ENCODE peak calls at places on chromosomes 4 and X, in nine cellular contexts. One of them, this sample, is unnamed.

GRCh38 chr4:140672366-140672765 is 83.8 kb downstream of the TBC1D9 start:
- ATAC-seq in pancreas: no peak
- ATAC-seq in T-cell: no peak
- ATAC-seq in CD8-positive, alpha-beta T cell: no peak
- ATAC-seq in HCT116: no peak
- ATAC-seq in SK-N-SH treated with all-trans-retinoic acid at 6 μM for 48 hours: no peak
- ATAC-seq in effector memory CD8-positive, alpha-beta T cell: no peak
- ATAC-seq in activated CD8-positive, alpha-beta T cell treated with anti-CD3 and anti-CD28 coated beads for 36 hours: no peak
- ATAC-seq in natural killer cell: no peak
- ATAC-seq in this sample: no peak

GRCh38 chrX:100194073-100194775 is 215.8 kb downstream of the PCDH19 start:
- ATAC-seq in pancreas: peak; percentile 80
- ATAC-seq in T-cell: no peak
- ATAC-seq in CD8-positive, alpha-beta T cell: no peak
- ATAC-seq in HCT116: no peak
- ATAC-seq in SK-N-SH treated with all-trans-retinoic acid at 6 μM for 48 hours: no peak
- ATAC-seq in effector memory CD8-positive, alpha-beta T cell: no peak
- ATAC-seq in activated CD8-positive, alpha-beta T cell treated with anti-CD3 and anti-CD28 coated beads for 36 hours: no peak
- ATAC-seq in natural killer cell: no peak
- ATAC-seq in this sample: no peak

GRCh38 chrX:68995780-68996551 is 167.1 kb downstream of the EFNB1 start:
- ATAC-seq in pancreas: peak; percentile 63
- ATAC-seq in T-cell: no peak
- ATAC-seq in CD8-positive, alpha-beta T cell: no peak
- ATAC-seq in HCT116: no peak
- ATAC-seq in SK-N-SH treated with all-trans-retinoic acid at 6 μM for 48 hours: no peak
- ATAC-seq in effector memory CD8-positive, alpha-beta T cell: no peak
- ATAC-seq in activated CD8-positive, alpha-beta T cell treated with anti-CD3 and anti-CD28 coated beads for 36 hours: no peak
- ATAC-seq in natural killer cell: no peak
- ATAC-seq in this sample: no peak

GRCh38 chr4:112082954-112083586 is 62.2 kb upstream of the FAM241A start:
- ATAC-seq in pancreas: no peak
- ATAC-seq in T-cell: no peak
- ATAC-seq in CD8-positive, alpha-beta T cell: no peak
- ATAC-seq in HCT116: peak; percentile 86
- ATAC-seq in SK-N-SH treated with all-trans-retinoic acid at 6 μM for 48 hours: peak; percentile 93
- ATAC-seq in effector memory CD8-positive, alpha-beta T cell: no peak
- ATAC-seq in activated CD8-positive, alpha-beta T cell treated with anti-CD3 and anti-CD28 coated beads for 36 hours: no peak
- ATAC-seq in natural killer cell: no peak
- ATAC-seq in this sample: peak; percentile 69

GRCh38 chr4:151256134-151256533 is 20.8 kb upstream of the PRSS48 start:
- ATAC-seq in pancreas: peak; percentile 40
- ATAC-seq in T-cell: no peak
- ATAC-seq in CD8-positive, alpha-beta T cell: no peak
- ATAC-seq in HCT116: no peak
- ATAC-seq in SK-N-SH treated with all-trans-retinoic acid at 6 μM for 48 hours: no peak
- ATAC-seq in effector memory CD8-positive, alpha-beta T cell: no peak
- ATAC-seq in activated CD8-positive, alpha-beta T cell treated with anti-CD3 and anti-CD28 coated beads for 36 hours: no peak
- ATAC-seq in natural killer cell: no peak
- ATAC-seq in this sample: no peak

GRCh38 chr4:174324725-174325124 is 41.0 kb downstream of the CEP44 start:
- ATAC-seq in pancreas: no peak
- ATAC-seq in T-cell: no peak
- ATAC-seq in CD8-positive, alpha-beta T cell: no peak
- ATAC-seq in HCT116: no peak
- ATAC-seq in SK-N-SH treated with all-trans-retinoic acid at 6 μM for 48 hours: no peak
- ATAC-seq in effector memory CD8-positive, alpha-beta T cell: no peak
- ATAC-seq in activated CD8-positive, alpha-beta T cell treated with anti-CD3 and anti-CD28 coated beads for 36 hours: no peak
- ATAC-seq in natural killer cell: no peak
- ATAC-seq in this sample: no peak

GRCh38 chr4:24209891-24210290 is 320.0 kb upstream of the PPARGC1A start:
- ATAC-seq in pancreas: no peak
- ATAC-seq in T-cell: no peak
- ATAC-seq in CD8-positive, alpha-beta T cell: no peak
- ATAC-seq in HCT116: no peak
- ATAC-seq in SK-N-SH treated with all-trans-retinoic acid at 6 μM for 48 hours: no peak
- ATAC-seq in effector memory CD8-positive, alpha-beta T cell: no peak
- ATAC-seq in activated CD8-positive, alpha-beta T cell treated with anti-CD3 and anti-CD28 coated beads for 36 hours: no peak
- ATAC-seq in natural killer cell: no peak
- ATAC-seq in this sample: no peak

GRCh38 chr4:189304755-189305154 is 635.9 kb upstream of the FRG1 start:
- ATAC-seq in pancreas: no peak
- ATAC-seq in T-cell: no peak
- ATAC-seq in CD8-positive, alpha-beta T cell: no peak
- ATAC-seq in HCT116: no peak
- ATAC-seq in SK-N-SH treated with all-trans-retinoic acid at 6 μM for 48 hours: no peak
- ATAC-seq in effector memory CD8-positive, alpha-beta T cell: no peak
- ATAC-seq in activated CD8-positive, alpha-beta T cell treated with anti-CD3 and anti-CD28 coated beads for 36 hours: no peak
- ATAC-seq in natural killer cell: no peak
- ATAC-seq in this sample: peak; percentile 41

GRCh38 chr4:177451108-177451500 is 8.9 kb upstream of the AGA start:
- ATAC-seq in pancreas: no peak
- ATAC-seq in T-cell: no peak
- ATAC-seq in CD8-positive, alpha-beta T cell: no peak
- ATAC-seq in HCT116: peak; percentile 20
- ATAC-seq in SK-N-SH treated with all-trans-retinoic acid at 6 μM for 48 hours: no peak
- ATAC-seq in effector memory CD8-positive, alpha-beta T cell: no peak
- ATAC-seq in activated CD8-positive, alpha-beta T cell treated with anti-CD3 and anti-CD28 coated beads for 36 hours: no peak
- ATAC-seq in natural killer cell: no peak
- ATAC-seq in this sample: no peak

GRCh38 chr4:80252953-80253352 is 13.5 kb upstream of the FGF5 start:
- ATAC-seq in pancreas: no peak
- ATAC-seq in T-cell: no peak
- ATAC-seq in CD8-positive, alpha-beta T cell: no peak
- ATAC-seq in HCT116: no peak
- ATAC-seq in SK-N-SH treated with all-trans-retinoic acid at 6 μM for 48 hours: no peak
- ATAC-seq in effector memory CD8-positive, alpha-beta T cell: no peak
- ATAC-seq in activated CD8-positive, alpha-beta T cell treated with anti-CD3 and anti-CD28 coated beads for 36 hours: no peak
- ATAC-seq in natural killer cell: no peak
- ATAC-seq in this sample: no peak

GRCh38 chr4:18077808-18078207 is 56.3 kb upstream of the LCORL start:
- ATAC-seq in pancreas: no peak
- ATAC-seq in T-cell: no peak
- ATAC-seq in CD8-positive, alpha-beta T cell: no peak
- ATAC-seq in HCT116: no peak
- ATAC-seq in SK-N-SH treated with all-trans-retinoic acid at 6 μM for 48 hours: no peak
- ATAC-seq in effector memory CD8-positive, alpha-beta T cell: no peak
- ATAC-seq in activated CD8-positive, alpha-beta T cell treated with anti-CD3 and anti-CD28 coated beads for 36 hours: no peak
- ATAC-seq in natural killer cell: no peak
- ATAC-seq in this sample: no peak

GRCh38 chrX:47637546-47638195 is 7.9 kb upstream of the CFP start:
- ATAC-seq in pancreas: peak; percentile 32
- ATAC-seq in T-cell: peak; percentile 95
- ATAC-seq in CD8-positive, alpha-beta T cell: peak; percentile 56
- ATAC-seq in HCT116: peak; percentile 73
- ATAC-seq in SK-N-SH treated with all-trans-retinoic acid at 6 μM for 48 hours: peak; percentile 78
- ATAC-seq in effector memory CD8-positive, alpha-beta T cell: no peak
- ATAC-seq in activated CD8-positive, alpha-beta T cell treated with anti-CD3 and anti-CD28 coated beads for 36 hours: peak; percentile 72
- ATAC-seq in natural killer cell: no peak
- ATAC-seq in this sample: peak; percentile 23

GRCh38 chrX:65697915-65698796 is 30.7 kb downstream of the MSN start:
- ATAC-seq in pancreas: peak; percentile 41
- ATAC-seq in T-cell: peak; percentile 85
- ATAC-seq in CD8-positive, alpha-beta T cell: peak; percentile 77
- ATAC-seq in HCT116: no peak
- ATAC-seq in SK-N-SH treated with all-trans-retinoic acid at 6 μM for 48 hours: peak; percentile 52
- ATAC-seq in effector memory CD8-positive, alpha-beta T cell: peak; percentile 75
- ATAC-seq in activated CD8-positive, alpha-beta T cell treated with anti-CD3 and anti-CD28 coated beads for 36 hours: peak; percentile 78
- ATAC-seq in natural killer cell: peak; percentile 68
- ATAC-seq in this sample: peak; percentile 65

GRCh38 chr4:119894650-119895208 is 171.9 kb downstream of the MAD2L1 start:
- ATAC-seq in pancreas: peak; percentile 21
- ATAC-seq in T-cell: no peak
- ATAC-seq in CD8-positive, alpha-beta T cell: no peak
- ATAC-seq in HCT116: no peak
- ATAC-seq in SK-N-SH treated with all-trans-retinoic acid at 6 μM for 48 hours: no peak
- ATAC-seq in effector memory CD8-positive, alpha-beta T cell: no peak
- ATAC-seq in activated CD8-positive, alpha-beta T cell treated with anti-CD3 and anti-CD28 coated beads for 36 hours: no peak
- ATAC-seq in natural killer cell: no peak
- ATAC-seq in this sample: no peak

GRCh38 chr4:7375427-7375826 is 59.3 kb downstream of the PSAPL1 start:
- ATAC-seq in pancreas: no peak
- ATAC-seq in T-cell: no peak
- ATAC-seq in CD8-positive, alpha-beta T cell: no peak
- ATAC-seq in HCT116: no peak
- ATAC-seq in SK-N-SH treated with all-trans-retinoic acid at 6 μM for 48 hours: no peak
- ATAC-seq in effector memory CD8-positive, alpha-beta T cell: no peak
- ATAC-seq in activated CD8-positive, alpha-beta T cell treated with anti-CD3 and anti-CD28 coated beads for 36 hours: no peak
- ATAC-seq in natural killer cell: no peak
- ATAC-seq in this sample: no peak

GRCh38 chr4:99965674-99966350 is 15.7 kb upstream of the H2AZ1 start:
- ATAC-seq in pancreas: no peak
- ATAC-seq in T-cell: peak; percentile 93
- ATAC-seq in CD8-positive, alpha-beta T cell: peak; percentile 85
- ATAC-seq in HCT116: no peak
- ATAC-seq in SK-N-SH treated with all-trans-retinoic acid at 6 μM for 48 hours: peak; percentile 58
- ATAC-seq in effector memory CD8-positive, alpha-beta T cell: peak; percentile 91
- ATAC-seq in activated CD8-positive, alpha-beta T cell treated with anti-CD3 and anti-CD28 coated beads for 36 hours: peak; percentile 20
- ATAC-seq in natural killer cell: peak; percentile 38
- ATAC-seq in this sample: no peak

GRCh38 chr4:47493238-47494123 is 8.4 kb downstream of the ATP10D start:
- ATAC-seq in pancreas: no peak
- ATAC-seq in T-cell: no peak
- ATAC-seq in CD8-positive, alpha-beta T cell: no peak
- ATAC-seq in HCT116: no peak
- ATAC-seq in SK-N-SH treated with all-trans-retinoic acid at 6 μM for 48 hours: no peak
- ATAC-seq in effector memory CD8-positive, alpha-beta T cell: no peak
- ATAC-seq in activated CD8-positive, alpha-beta T cell treated with anti-CD3 and anti-CD28 coated beads for 36 hours: no peak
- ATAC-seq in natural killer cell: no peak
- ATAC-seq in this sample: no peak

GRCh38 chrX:118631586-118631985 is 95.8 kb upstream of the IL13RA1 start:
- ATAC-seq in pancreas: no peak
- ATAC-seq in T-cell: no peak
- ATAC-seq in CD8-positive, alpha-beta T cell: no peak
- ATAC-seq in HCT116: no peak
- ATAC-seq in SK-N-SH treated with all-trans-retinoic acid at 6 μM for 48 hours: no peak
- ATAC-seq in effector memory CD8-positive, alpha-beta T cell: no peak
- ATAC-seq in activated CD8-positive, alpha-beta T cell treated with anti-CD3 and anti-CD28 coated beads for 36 hours: no peak
- ATAC-seq in natural killer cell: no peak
- ATAC-seq in this sample: no peak

GRCh38 chr4:128220286-128221235 is 67.1 kb downstream of the PGRMC2 start:
- ATAC-seq in pancreas: peak; percentile 64
- ATAC-seq in T-cell: no peak
- ATAC-seq in CD8-positive, alpha-beta T cell: no peak
- ATAC-seq in HCT116: peak; percentile 89
- ATAC-seq in SK-N-SH treated with all-trans-retinoic acid at 6 μM for 48 hours: peak; percentile 86
- ATAC-seq in effector memory CD8-positive, alpha-beta T cell: no peak
- ATAC-seq in activated CD8-positive, alpha-beta T cell treated with anti-CD3 and anti-CD28 coated beads for 36 hours: peak; percentile 56
- ATAC-seq in natural killer cell: peak; percentile 39
- ATAC-seq in this sample: no peak

GRCh38 chrX:12967711-12968465 is 7.0 kb upstream of the TMSB4X start:
- ATAC-seq in pancreas: no peak
- ATAC-seq in T-cell: no peak
- ATAC-seq in CD8-positive, alpha-beta T cell: peak; percentile 50
- ATAC-seq in HCT116: no peak
- ATAC-seq in SK-N-SH treated with all-trans-retinoic acid at 6 μM for 48 hours: no peak
- ATAC-seq in effector memory CD8-positive, alpha-beta T cell: peak; percentile 44
- ATAC-seq in activated CD8-positive, alpha-beta T cell treated with anti-CD3 and anti-CD28 coated beads for 36 hours: peak; percentile 63
- ATAC-seq in natural killer cell: no peak
- ATAC-seq in this sample: no peak

GRCh38 chr4:26372076-26372475 is 51.3 kb downstream of the RBPJ start:
- ATAC-seq in pancreas: no peak
- ATAC-seq in T-cell: no peak
- ATAC-seq in CD8-positive, alpha-beta T cell: no peak
- ATAC-seq in HCT116: no peak
- ATAC-seq in SK-N-SH treated with all-trans-retinoic acid at 6 μM for 48 hours: peak; percentile 21
- ATAC-seq in effector memory CD8-positive, alpha-beta T cell: no peak
- ATAC-seq in activated CD8-positive, alpha-beta T cell treated with anti-CD3 and anti-CD28 coated beads for 36 hours: no peak
- ATAC-seq in natural killer cell: no peak
- ATAC-seq in this sample: no peak

GRCh38 chrX:44568196-44568595 is 25.5 kb upstream of the FUNDC1 start:
- ATAC-seq in pancreas: no peak
- ATAC-seq in T-cell: no peak
- ATAC-seq in CD8-positive, alpha-beta T cell: no peak
- ATAC-seq in HCT116: no peak
- ATAC-seq in SK-N-SH treated with all-trans-retinoic acid at 6 μM for 48 hours: no peak
- ATAC-seq in effector memory CD8-positive, alpha-beta T cell: no peak
- ATAC-seq in activated CD8-positive, alpha-beta T cell treated with anti-CD3 and anti-CD28 coated beads for 36 hours: no peak
- ATAC-seq in natural killer cell: no peak
- ATAC-seq in this sample: no peak

GRCh38 chr4:112170451-112170993 is 25.3 kb downstream of the FAM241A start:
- ATAC-seq in pancreas: no peak
- ATAC-seq in T-cell: no peak
- ATAC-seq in CD8-positive, alpha-beta T cell: no peak
- ATAC-seq in HCT116: peak; percentile 49
- ATAC-seq in SK-N-SH treated with all-trans-retinoic acid at 6 μM for 48 hours: peak; percentile 82
- ATAC-seq in effector memory CD8-positive, alpha-beta T cell: no peak
- ATAC-seq in activated CD8-positive, alpha-beta T cell treated with anti-CD3 and anti-CD28 coated beads for 36 hours: peak; percentile 63
- ATAC-seq in natural killer cell: no peak
- ATAC-seq in this sample: peak; percentile 88

GRCh38 chr4:95571577-95571976 is 22.8 kb upstream of the UNC5C start:
- ATAC-seq in pancreas: no peak
- ATAC-seq in T-cell: no peak
- ATAC-seq in CD8-positive, alpha-beta T cell: no peak
- ATAC-seq in HCT116: no peak
- ATAC-seq in SK-N-SH treated with all-trans-retinoic acid at 6 μM for 48 hours: no peak
- ATAC-seq in effector memory CD8-positive, alpha-beta T cell: no peak
- ATAC-seq in activated CD8-positive, alpha-beta T cell treated with anti-CD3 and anti-CD28 coated beads for 36 hours: no peak
- ATAC-seq in natural killer cell: no peak
- ATAC-seq in this sample: no peak

GRCh38 chrX:19870710-19871490 is 16.5 kb downstream of the SH3KBP1 start:
- ATAC-seq in pancreas: no peak
- ATAC-seq in T-cell: no peak
- ATAC-seq in CD8-positive, alpha-beta T cell: no peak
- ATAC-seq in HCT116: no peak
- ATAC-seq in SK-N-SH treated with all-trans-retinoic acid at 6 μM for 48 hours: no peak
- ATAC-seq in effector memory CD8-positive, alpha-beta T cell: no peak
- ATAC-seq in activated CD8-positive, alpha-beta T cell treated with anti-CD3 and anti-CD28 coated beads for 36 hours: peak; percentile 13
- ATAC-seq in natural killer cell: no peak
- ATAC-seq in this sample: no peak

GRCh38 chrX:71996826-71997225 is 86.2 kb downstream of the NHSL2 start:
- ATAC-seq in pancreas: peak; percentile 46
- ATAC-seq in T-cell: no peak
- ATAC-seq in CD8-positive, alpha-beta T cell: no peak
- ATAC-seq in HCT116: no peak
- ATAC-seq in SK-N-SH treated with all-trans-retinoic acid at 6 μM for 48 hours: no peak
- ATAC-seq in effector memory CD8-positive, alpha-beta T cell: no peak
- ATAC-seq in activated CD8-positive, alpha-beta T cell treated with anti-CD3 and anti-CD28 coated beads for 36 hours: no peak
- ATAC-seq in natural killer cell: no peak
- ATAC-seq in this sample: no peak

This sample was measured in esophagus mucosa.